ENCODE peak calls at places on chromosomes 7 and 10, in six cellular contexts. V is neuronal stem cell, J is mesenchymal stem cell, B is trophoblast cell, X is mesendoderm, Y is H9. E is an unnamed sample.

GRCh38 chr10:14569274-14570060 is 205.2 kb downstream of the FAM107B start:
- DNase-seq in Y (peak; percentile 9), B (no peak), J (no peak), V (no peak), X (no peak), E (no peak)

GRCh38 chr10:93603023-93603422 is 2.0 kb upstream of the RBP4 start:
- DNase-seq in V (no peak), J (no peak), B (no peak), X (no peak), Y (no peak), E (no peak)

GRCh38 chr10:24962998-24963397 is 10.6 kb upstream of the PRTFDC1 start:
- DNase-seq in Y (no peak), B (peak; percentile 82), X (no peak), J (no peak), V (no peak), E (peak; percentile 60)

GRCh38 chr10:32149257-32149955 is 93.2 kb upstream of the KIF5B start:
- DNase-seq in J (peak; percentile 75), Y (no peak), B (peak; percentile 95), V (no peak), X (peak; percentile 56), E (peak; percentile 87)

GRCh38 chr7:140304071-140304799 is 94.1 kb downstream of the SLC37A3 start:
- DNase-seq in V (no peak), Y (no peak), B (peak; percentile 16), J (peak; percentile 9), X (peak; percentile 55), E (peak; percentile 16)

GRCh38 chr10:49404321-49404878 is 8.5 kb upstream of the DRGX start:
- DNase-seq in V (no peak), J (no peak), X (no peak), B (no peak), Y (no peak), E (no peak)

GRCh38 chr7:80770061-80770460 is 131.6 kb downstream of the CD36 start:
- DNase-seq in Y (no peak), V (no peak), X (no peak), J (peak; percentile 16), B (peak; percentile 17), E (no peak)

GRCh38 chr10:2924425-2924824 is 142.9 kb upstream of the PFKP start:
- DNase-seq in B (no peak), Y (no peak), J (no peak), V (no peak), X (no peak), E (no peak)

GRCh38 chr10:13092446-13093102 is 7.4 kb upstream of the OPTN start:
- DNase-seq in B (no peak), V (no peak), J (no peak), Y (no peak), X (no peak), E (no peak)

GRCh38 chr7:138542183-138542582 is 82.1 kb downstream of the TRIM24 start:
- DNase-seq in J (no peak), Y (no peak), V (no peak), X (no peak), B (no peak), E (no peak)

GRCh38 chr7:138546829-138547228 is 86.8 kb downstream of the TRIM24 start:
- DNase-seq in B (no peak), Y (no peak), J (no peak), X (no peak), V (no peak), E (no peak)

GRCh38 chr7:138546064-138546619 is 86.1 kb downstream of the TRIM24 start:
- DNase-seq in Y (no peak), B (no peak), V (no peak), X (no peak), J (no peak), E (peak; percentile 3)

GRCh38 chr7:138545123-138545522 is 85.1 kb downstream of the TRIM24 start:
- DNase-seq in V (no peak), B (no peak), Y (no peak), X (no peak), J (no peak), E (no peak)

GRCh38 chr7:138543739-138544138 is 83.7 kb downstream of the TRIM24 start:
- DNase-seq in Y (no peak), X (no peak), V (no peak), B (no peak), J (no peak), E (no peak)
- H3K18ac ChIP-seq in Y (no peak overlapping the region), X (no peak overlapping the region), V (no peak overlapping the region), B (no peak overlapping the region), J (no peak overlapping the region), E (no peak overlapping the region)

DNA sequence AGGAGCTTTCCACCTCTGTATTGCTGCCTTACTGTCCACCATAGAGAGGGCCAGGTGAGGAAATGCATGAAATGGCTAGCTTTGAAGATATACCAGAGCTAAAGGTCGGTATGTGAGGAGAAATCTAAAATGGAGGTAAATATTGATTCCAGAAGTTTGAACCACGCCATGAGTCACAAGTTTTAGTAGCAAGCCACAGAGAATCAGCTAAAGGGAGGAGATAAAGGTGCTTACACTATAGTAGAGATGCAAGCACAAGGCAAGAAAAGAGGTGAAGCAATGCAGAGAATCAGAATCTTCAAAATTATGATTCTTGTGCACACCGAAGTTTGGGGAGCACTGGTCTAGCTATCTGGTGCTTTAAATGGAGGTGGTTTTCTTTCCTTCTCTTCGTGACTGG is 3.0 kb upstream of the GSAP start:
- DNase-seq in Y (no peak), X (no peak), B (no peak), J (no peak), V (no peak), E (no peak)
- H3K18ac ChIP-seq in Y (no peak overlapping the region), X (no peak overlapping the region), B (no peak overlapping the region), J (no peak overlapping the region), V (no peak overlapping the region), E (no peak overlapping the region)

GRCh38 chr10:29668628-29669027 is 33.9 kb upstream of the SVIL start:
- DNase-seq in V (no peak), X (no peak), J (no peak), Y (no peak), B (peak; percentile 90), E (peak; percentile 47)
- H3K18ac ChIP-seq in V (no peak overlapping the region), X (no peak overlapping the region), J (no peak overlapping the region), Y (no peak overlapping the region), B (no peak overlapping the region), E (no peak overlapping the region)

DNA sequence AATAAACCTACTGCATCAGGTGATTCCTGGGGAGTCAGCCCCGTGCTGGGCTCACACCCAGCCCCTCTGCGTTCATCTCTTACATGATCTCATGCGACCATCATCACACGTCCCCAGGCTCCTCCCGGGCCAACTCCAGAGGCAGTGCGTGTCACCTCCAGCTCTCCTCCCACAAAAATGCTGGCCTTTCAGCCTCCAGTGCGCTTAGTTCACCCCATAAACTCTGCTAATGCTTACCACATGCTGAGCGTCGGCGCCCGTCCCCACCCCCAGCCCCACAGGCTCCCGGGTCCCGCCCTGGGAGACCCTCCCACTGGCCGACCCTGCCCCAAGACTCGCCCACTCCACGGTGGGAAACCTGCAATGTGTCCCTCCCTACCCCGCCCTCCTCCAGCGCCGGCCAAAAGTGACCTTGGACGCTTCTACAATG is 816 bp upstream of the SDK1 start:
- DNase-seq in Y (peak; percentile 54), V (peak; percentile 11), J (peak; percentile 67), X (peak; percentile 66), B (no peak), E (peak; percentile 15)
- H3K18ac ChIP-seq in Y (peak overlapping the region; percentile 17), V (peak overlapping the region; percentile 97), J (peak overlapping the region; percentile 80), X (peak overlapping the region; percentile 55), B (peak overlapping the region; percentile 57), E (no peak overlapping the region)

GRCh38 chr7:114158275-114158674 is 239.5 kb upstream of the PPP1R3A start:
- DNase-seq in B (no peak), X (no peak), Y (no peak), J (no peak), V (no peak), E (no peak)

GRCh38 chr7:114156178-114156577 is 237.4 kb upstream of the PPP1R3A start:
- DNase-seq in J (no peak), B (no peak), Y (no peak), V (no peak), X (peak; percentile 69), E (no peak)

GRCh38 chr7:114153700-114154099 is 234.9 kb upstream of the PPP1R3A start:
- DNase-seq in B (no peak), Y (no peak), J (no peak), V (no peak), X (peak; percentile 74), E (no peak)

GRCh38 chr7:114155106-114155765 is 236.4 kb upstream of the PPP1R3A start:
- DNase-seq in B (no peak), V (no peak), X (peak; percentile 50), J (no peak), Y (no peak), E (no peak)

DNA sequence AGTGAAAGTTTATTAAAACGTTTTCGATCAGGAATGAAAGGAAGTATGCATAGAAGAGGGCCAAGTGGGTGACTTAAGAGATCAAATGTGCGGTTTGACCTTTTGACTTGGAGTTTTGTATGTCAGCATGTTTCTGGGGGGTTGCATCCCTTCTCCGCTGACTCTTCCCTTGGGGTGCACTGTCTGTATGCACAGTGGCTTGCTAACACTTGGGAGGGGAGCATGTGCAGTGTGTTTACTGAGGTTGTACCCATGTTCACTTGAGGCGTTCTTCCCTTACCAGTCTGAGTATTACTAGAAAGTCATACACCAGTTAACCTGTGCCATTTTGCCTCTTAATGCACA is 236.9 kb upstream of the PPP1R3A start:
- DNase-seq in B (no peak), Y (no peak), X (no peak), J (no peak), V (no peak), E (no peak)
- H3K18ac ChIP-seq in B (no peak overlapping the region), Y (peak overlapping the region; percentile 66), X (peak overlapping the region; percentile 61), J (no peak overlapping the region), V (no peak overlapping the region), E (no peak overlapping the region)